ENCODE peak calls at places on chromosomes 11 and 22, in nine cellular contexts. M, B, N, Y, K, Q, G, R and H are unnamed samples.

GRCh38 chr22:36399473-36399780 is 11.7 kb upstream of the MYH9 start:
- DNase-seq in K (no peak), Y (no peak), N (no peak), B (no peak), Q (no peak), G (no peak), M (no peak), R (no peak), H (no peak)

GRCh38 chr11:66595245-66595904 is 2.4 kb downstream of the CCS start:
- DNase-seq in Q (peak; percentile 57), G (no peak), K (peak; percentile 34), Y (no peak), M (peak; percentile 38), B (no peak), N (no peak), R (no peak), H (no peak)

GRCh38 chr11:47987781-47988180 is 7.4 kb downstream of the PTPRJ start:
- DNase-seq in Q (no peak), M (no peak), K (peak; percentile 69), R (no peak), B (no peak), N (no peak), Y (no peak), G (no peak), H (no peak)

GRCh38 chr11:77636738-77637344 is 753 bp downstream of the CLNS1A start:
- DNase-seq in G (no peak), Q (no peak), M (no peak), N (no peak), K (no peak), B (no peak), Y (no peak), R (no peak), H (no peak)

GRCh38 chr11:79291948-79292347 is 148.9 kb downstream of the TENM4 start:
- DNase-seq in K (no peak), M (no peak), B (no peak), Q (no peak), R (no peak), G (no peak), Y (no peak), N (no peak), H (no peak)

GRCh38 chr11:124256076-124256475 is at the start of gene OR8G5:
- DNase-seq in R (no peak), Y (no peak), B (no peak), Q (no peak), N (no peak), G (no peak), K (no peak), M (no peak), H (no peak)

GRCh38 chr22:32661737-32662586 is 139.5 kb upstream of the TIMP3 start:
- DNase-seq in K (no peak), G (peak; percentile 53), Y (no peak), N (peak; percentile 72), Q (no peak), M (no peak), B (no peak), R (peak; percentile 55), H (no peak)

GRCh38 chr11:6570691-6571427 is 32.6 kb downstream of the RRP8 start:
- DNase-seq in R (no peak), Y (no peak), Q (no peak), G (no peak), K (no peak), N (no peak), M (no peak), B (no peak), H (no peak)

DNA sequence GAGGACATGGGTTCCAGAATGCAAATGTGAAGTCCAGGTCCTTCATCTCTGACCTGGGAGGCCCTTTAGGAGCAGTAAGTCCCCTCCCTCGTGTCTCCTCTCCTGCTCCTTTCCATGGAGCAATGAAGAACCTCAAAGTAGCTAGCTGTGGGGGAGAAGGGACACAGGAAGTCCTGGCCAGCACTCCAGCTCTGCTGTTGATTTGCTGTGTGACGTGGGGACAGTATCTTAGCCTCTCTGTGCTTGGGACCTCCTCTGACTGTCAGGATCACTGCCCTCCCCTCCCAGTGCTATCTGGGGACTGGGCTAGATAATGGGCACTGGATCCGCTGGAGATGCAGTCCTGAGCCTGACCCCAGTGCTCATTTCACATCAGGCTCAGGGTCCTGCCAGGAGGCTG is 1.1 kb upstream of the APOBEC3H start:
- DNase-seq in M (no peak), B (no peak), N (no peak), Y (no peak), K (no peak), G (no peak), Q (no peak), R (no peak), H (no peak)
- TF ChIP-seq CTCF in M (no peak), B (no peak), N (no peak), Y (no peak), K (no peak), G (no peak), Q (no peak), R (no peak), H (no peak)

DNA sequence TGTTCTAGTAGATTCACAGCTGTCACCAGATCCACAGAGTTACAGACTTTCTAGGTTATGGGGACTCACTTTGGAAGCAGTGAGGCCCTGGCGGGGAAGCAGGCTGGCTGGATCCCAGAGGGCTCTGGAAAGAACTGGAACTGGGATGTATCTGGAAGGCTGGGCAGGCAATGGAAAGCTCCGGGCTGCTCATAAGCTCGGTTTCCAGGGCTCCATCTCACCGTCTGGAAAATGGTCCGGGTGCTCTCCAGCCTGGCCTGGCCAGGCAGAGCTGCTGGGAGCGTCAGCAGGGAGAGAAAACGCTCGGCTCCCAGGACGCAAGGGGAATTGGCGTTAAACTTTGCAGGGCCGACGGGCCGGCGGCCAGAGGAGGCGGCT is 339 bp upstream of the SEZ6L start:
- DNase-seq in R (no peak), G (no peak), M (no peak), B (no peak), N (no peak), Y (no peak), K (no peak), Q (no peak), H (no peak)
- H3K4me3 ChIP-seq in R (no peak overlapping the region), G (no peak overlapping the region), M (no peak overlapping the region), B (peak overlapping the region; percentile 25), N (no peak overlapping the region), Y (no peak overlapping the region), K (peak overlapping the region; percentile 15), Q (peak overlapping the region; percentile 46), H (no peak overlapping the region)

DNA sequence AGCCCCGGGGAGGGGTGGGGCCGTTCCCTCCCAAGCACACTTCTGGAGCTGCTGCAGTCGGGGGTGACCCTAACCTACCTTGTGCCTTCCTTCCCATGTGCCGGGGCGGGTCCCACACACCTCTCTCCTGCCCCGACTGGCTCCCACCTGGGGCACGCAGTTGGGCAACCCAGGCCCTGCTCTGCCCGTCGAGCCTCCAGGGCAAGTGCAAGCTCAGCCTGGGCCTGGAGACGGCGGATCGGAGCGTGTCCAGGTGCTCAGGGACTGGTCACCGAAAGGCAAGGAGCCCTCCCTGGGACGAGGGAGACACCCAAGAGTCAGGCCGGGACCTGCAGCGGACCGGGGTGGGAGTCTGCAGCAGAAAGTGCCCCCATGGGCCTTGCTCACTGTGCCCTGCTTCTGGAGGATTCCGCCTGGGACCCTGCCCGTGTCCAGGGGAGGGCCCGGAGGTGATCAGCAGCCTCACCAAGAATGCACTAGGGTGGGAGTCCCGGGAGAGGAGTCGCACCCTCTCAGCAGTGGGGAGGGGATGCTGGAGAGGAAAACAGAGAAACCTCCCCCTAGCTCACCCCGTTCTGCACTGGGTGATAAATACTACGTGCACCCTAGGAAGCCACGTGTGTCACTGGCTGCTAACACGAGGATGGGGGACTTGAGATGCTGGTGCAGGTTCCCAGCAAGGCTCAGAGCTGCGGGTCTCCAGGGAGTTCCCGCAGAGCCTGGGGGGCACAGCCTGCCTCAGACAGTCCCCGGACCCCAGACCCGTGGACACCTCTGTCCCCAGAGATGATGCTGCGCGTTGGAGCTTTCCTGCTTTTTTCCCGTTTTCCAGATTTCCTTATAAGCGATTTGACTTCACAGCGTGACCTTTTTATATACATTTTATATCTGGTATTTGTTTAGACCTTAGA is 5.2 kb upstream of the GATD1 start:
- DNase-seq in R (no peak), K (no peak), N (no peak), Q (no peak), M (no peak), G (no peak), B (no peak), Y (no peak), H (no peak)
- TF ChIP-seq CTCF in R (no peak), K (no peak), N (no peak), Q (no peak), M (no peak), G (no peak), B (no peak), Y (no peak), H (no peak)

GRCh38 chr22:47678667-47679287 is 916.3 kb downstream of the TBC1D22A start:
- DNase-seq in G (no peak), N (no peak), K (no peak), Q (no peak), Y (no peak), R (no peak), B (no peak), M (no peak), H (no peak)

GRCh38 chr22:47674600-47674999 is 912.1 kb downstream of the TBC1D22A start:
- DNase-seq in B (no peak), Y (no peak), K (no peak), Q (no peak), G (no peak), N (no peak), R (no peak), M (no peak), H (no peak)

GRCh38 chr22:47681766-47682165 is 919.3 kb downstream of the TBC1D22A start:
- DNase-seq in Q (no peak), Y (no peak), R (no peak), B (no peak), K (no peak), M (no peak), G (no peak), N (no peak), H (no peak)

GRCh38 chr22:47676685-47677084 is 914.2 kb downstream of the TBC1D22A start:
- DNase-seq in M (no peak), Y (no peak), R (no peak), K (no peak), G (no peak), Q (no peak), N (no peak), B (no peak), H (no peak)

DNA sequence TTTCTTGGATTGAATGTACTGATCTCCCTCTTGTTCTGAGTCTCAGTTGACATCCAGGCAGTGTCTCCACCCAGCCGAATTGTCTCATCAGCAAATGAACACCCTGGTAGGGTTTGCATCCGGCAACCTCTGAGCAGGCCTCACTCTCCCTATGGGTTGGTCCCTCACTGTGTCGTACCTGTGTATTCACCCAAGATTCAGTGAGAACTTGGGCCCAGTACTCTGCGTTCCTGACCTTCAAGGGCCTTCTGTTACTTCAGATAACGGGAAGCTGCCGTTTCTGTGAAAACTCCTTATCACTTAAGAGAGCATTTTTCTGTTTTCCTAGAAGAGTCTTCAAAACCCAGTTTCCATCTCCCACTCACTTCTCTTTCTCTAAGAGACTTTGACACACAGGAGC is 915.6 kb downstream of the TBC1D22A start:
- DNase-seq in R (no peak), Q (no peak), Y (no peak), M (no peak), B (no peak), N (no peak), G (no peak), K (no peak), H (no peak)
- H3K4me3 ChIP-seq in R (no peak overlapping the region), Q (no peak overlapping the region), Y (no peak overlapping the region), M (no peak overlapping the region), B (no peak overlapping the region), N (no peak overlapping the region), G (no peak overlapping the region), K (no peak overlapping the region), H (no peak overlapping the region)

GRCh38 chr22:17638182-17638431 is 450 bp upstream of the BCL2L13 start:
- DNase-seq in K (no peak), B (peak; percentile 75), N (no peak), Q (no peak), M (no peak), G (no peak), Y (no peak), R (no peak), H (peak; percentile 26)
- TF ChIP-seq CTCF in K (no peak), B (peak; percentile 24), N (peak; percentile 11), Q (no peak), M (no peak), G (peak; percentile 48), Y (no peak), R (peak; percentile 16), H (peak; percentile 25)